ENCODE peak calls at places on chromosomes 13 and 19, in four cellular contexts. L is GM12878, F is K562, Q is HepG2. V is an unnamed sample.

GRCh38 chr13:45136741-45137500 is 16.6 kb downstream of the GTF2F2 start:
- DNase-seq in F (no peak), L (no peak), Q (no peak), V (no peak)

GRCh38 chr19:4456843-4457653 is 546 bp downstream of the UBXN6 start:
- DNase-seq in Q (no peak), L (no peak), F (peak; percentile 91), V (peak; percentile 77)

GRCh38 chr13:97240789-97241734 is 18.9 kb downstream of the MBNL2 start:
- DNase-seq in L (no peak), Q (no peak), F (no peak), V (no peak)

GRCh38 chr19:45008554-45008953 is 7.3 kb downstream of the RELB start:
- DNase-seq in Q (no peak), L (no peak), F (no peak), V (no peak)

GRCh38 chr19:35107541-35107939 is 8.1 kb upstream of the FXYD3 start:
- DNase-seq in Q (peak; percentile 90), L (no peak), F (peak; percentile 80), V (no peak)

GRCh38 chr13:51913421-51914136 is 51.8 kb downstream of the CCDC70 start:
- DNase-seq in F (no peak), Q (no peak), L (no peak), V (no peak)

GRCh38 chr13:25114220-25114619 is 18.3 kb downstream of the PABPC3 start:
- DNase-seq in L (peak; percentile 56), Q (peak; percentile 62), F (peak; percentile 63), V (peak; percentile 60)

GRCh38 chr19:18541258-18541991 is 1.9 kb downstream of the FKBP8 start:
- DNase-seq in F (no peak), L (no peak), Q (no peak), V (no peak)

GRCh38 chr13:47901451-47901850 is 99.6 kb downstream of the SUCLA2 start:
- DNase-seq in L (no peak), F (no peak), Q (no peak), V (no peak)

GRCh38 chr13:20258208-20258962 is 26.3 kb upstream of the GJB6 start:
- DNase-seq in F (no peak), Q (no peak), L (no peak), V (no peak)

GRCh38 chr13:21240586-21240985 is 64.1 kb downstream of the MRPL57 start:
- DNase-seq in F (no peak), L (no peak), Q (no peak), V (no peak)

GRCh38 chr19:13118424-13119193 is 545 bp downstream of the NACC1 start:
- DNase-seq in Q (peak; percentile 50), L (no peak), F (peak; percentile 95), V (peak; percentile 63)

GRCh38 chr19:32053366-32053765 is 292.0 kb upstream of the ZNF507 start:
- DNase-seq in Q (no peak), F (no peak), L (no peak), V (no peak)

GRCh38 chr19:8403820-8404109 is 9.3 kb upstream of the MARCHF2 start:
- DNase-seq in L (no peak), F (no peak), Q (no peak), V (no peak)

GRCh38 chr19:12885749-12886706 is 973 bp downstream of the KLF1 start:
- DNase-seq in L (no peak), F (peak; percentile 89), Q (no peak), V (no peak)

GRCh38 chr19:47110521-47111080 is 3.0 kb downstream of the ZC3H4 start:
- DNase-seq in Q (no peak), L (no peak), F (no peak), V (peak; percentile 4)

GRCh38 chr13:114264886-114265611 is 16.4 kb upstream of the UPF3A start:
- DNase-seq in L (no peak), Q (no peak), F (no peak), V (no peak)

GRCh38 chr13:113275387-113275786 is 21.7 kb upstream of the LAMP1 start:
- DNase-seq in L (no peak), F (peak; percentile 37), Q (peak; percentile 84), V (peak; percentile 39)

GRCh38 chr19:28424662-28425430 is 788.1 kb downstream of the UQCRFS1 start:
- DNase-seq in F (no peak), L (no peak), Q (no peak), V (no peak)

GRCh38 chr13:106284358-106284757 is 251.1 kb downstream of the EFNB2 start:
- DNase-seq in F (no peak), L (no peak), Q (no peak), V (no peak)

GRCh38 chr19:41341669-41342490 is 11.8 kb downstream of the TGFB1 start:
- DNase-seq in L (no peak), F (no peak), Q (no peak), V (no peak)

GRCh38 chr13:45482571-45483173 is 17.9 kb downstream of the COG3 start:
- DNase-seq in Q (no peak), F (no peak), L (no peak), V (no peak)

GRCh38 chr19:2151339-2152229 is at the start of gene AP3D1:
- DNase-seq in Q (peak; percentile 98), L (peak; percentile 98), F (peak; percentile 99), V (peak; percentile 99)

GRCh38 chr19:2150794-2151338 is 500 bp downstream of the AP3D1 start:
- DNase-seq in Q (no peak), L (no peak), F (no peak), V (no peak)

GRCh38 chr19:2148482-2149135 is 2.8 kb downstream of the AP3D1 start:
- DNase-seq in F (no peak), Q (no peak), L (no peak), V (no peak)

GRCh38 chr19:2145831-2146241 is 5.5 kb downstream of the AP3D1 start:
- DNase-seq in F (no peak), L (no peak), Q (no peak), V (no peak)

GRCh38 chr19:2149980-2150793 is 1.2 kb downstream of the AP3D1 start:
- DNase-seq in F (no peak), Q (no peak), L (no peak), V (no peak)
- TF ChIP-seq TARDBP in F (no peak), Q (no peak), L (no peak), V (no peak)

DNA sequence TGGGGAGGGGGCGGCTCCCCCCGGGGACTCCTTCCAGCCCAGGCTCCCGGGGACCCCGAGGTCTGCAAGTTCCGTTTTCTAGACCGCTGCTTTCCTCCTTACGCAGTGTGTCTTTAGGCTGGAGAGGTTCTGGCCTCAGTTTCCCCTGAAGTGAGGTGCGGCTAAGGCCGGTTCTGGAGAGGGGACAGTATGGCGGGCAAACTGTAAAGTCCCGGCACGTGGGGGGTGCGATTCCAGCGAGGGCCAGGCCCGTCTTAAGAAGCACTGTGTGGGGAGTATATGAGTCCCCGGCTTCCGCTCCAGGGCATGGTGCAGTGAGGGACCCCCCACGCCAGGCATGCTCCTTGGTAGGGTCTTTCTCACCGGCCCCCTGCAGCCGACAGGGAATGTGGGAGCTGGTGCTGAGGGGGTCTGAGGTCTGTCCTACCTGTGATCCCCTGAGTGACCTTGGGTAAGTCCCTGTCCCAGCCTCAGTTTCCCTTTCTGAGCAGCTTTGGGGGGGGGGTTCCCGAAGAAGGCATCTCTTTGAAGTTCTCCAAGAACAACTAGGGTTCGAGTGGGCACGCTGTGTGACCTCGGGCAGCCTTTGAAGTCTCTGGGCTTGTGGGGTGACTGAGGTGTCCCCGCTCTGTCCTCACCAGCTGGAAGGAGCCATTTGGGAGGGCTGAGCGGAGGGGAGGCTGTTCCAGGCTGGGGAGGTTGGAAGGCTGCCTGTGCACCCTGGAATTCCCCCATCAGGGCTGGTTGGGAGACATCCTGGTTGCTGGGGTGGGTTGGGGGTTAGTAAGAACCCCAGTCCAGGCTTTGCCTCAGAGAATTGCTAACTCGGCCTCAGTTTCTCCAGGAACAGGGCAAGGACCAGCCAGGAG is 1.4 kb downstream of the NFIC start:
- DNase-seq in F (peak; percentile 50), Q (no peak), L (no peak), V (no peak)
- TF ChIP-seq SP1 in F (no peak), Q (no peak), L (no peak), V (no peak)

DNA sequence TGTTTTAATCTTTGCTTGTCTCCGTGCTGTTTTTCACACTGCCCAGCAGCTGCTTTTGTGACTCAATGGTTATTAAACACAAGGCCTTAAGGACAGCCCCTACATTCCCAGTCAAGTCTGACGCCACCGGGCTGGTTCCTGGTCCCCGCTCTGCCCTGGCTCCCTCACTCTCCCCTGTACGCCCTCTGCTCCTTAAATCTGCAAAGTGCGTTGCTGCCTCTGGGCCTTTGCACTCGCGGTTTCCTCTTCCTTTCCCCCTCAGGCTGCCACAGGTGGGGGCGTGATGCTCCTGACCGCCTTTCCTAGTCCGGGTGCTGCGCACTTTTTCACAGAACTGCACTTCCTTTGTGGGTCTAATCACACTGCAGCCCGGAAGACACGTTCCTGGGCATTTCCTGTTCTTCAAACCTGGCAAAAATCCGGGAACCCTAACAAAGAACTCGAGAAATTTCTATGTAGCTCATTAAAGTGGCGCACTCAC is 25.6 kb downstream of the NOSIP start:
- DNase-seq in L (no peak), Q (no peak), F (no peak), V (no peak)
- TF ChIP-seq TARDBP in L (no peak), Q (no peak), F (no peak), V (no peak)

GRCh38 chr19:3319643-3320353 is 46.6 kb upstream of the NFIC start:
- DNase-seq in L (no peak), Q (no peak), F (no peak), V (no peak)
- TF ChIP-seq SP1 in L (no peak), Q (no peak), F (no peak), V (no peak)

GRCh38 chr13:39538826-39539555 is 64.0 kb downstream of the LHFPL6 start:
- DNase-seq in F (no peak), Q (no peak), L (no peak), V (no peak)
- TF ChIP-seq TARDBP in F (no peak), Q (no peak), L (no peak), V (no peak)

GRCh38 chr13:23134542-23134941 is 46.2 kb upstream of the SGCG start:
- DNase-seq in L (no peak), Q (no peak), F (no peak), V (no peak)
- TF ChIP-seq SP1 in L (no peak), Q (no peak), F (no peak), V (no peak)

GRCh38 chr19:49567722-49568454 is 12.5 kb downstream of the NOSIP start:
- DNase-seq in L (no peak), F (no peak), Q (no peak), V (no peak)
- TF ChIP-seq TARDBP in L (no peak), F (no peak), Q (no peak), V (no peak)

DNA sequence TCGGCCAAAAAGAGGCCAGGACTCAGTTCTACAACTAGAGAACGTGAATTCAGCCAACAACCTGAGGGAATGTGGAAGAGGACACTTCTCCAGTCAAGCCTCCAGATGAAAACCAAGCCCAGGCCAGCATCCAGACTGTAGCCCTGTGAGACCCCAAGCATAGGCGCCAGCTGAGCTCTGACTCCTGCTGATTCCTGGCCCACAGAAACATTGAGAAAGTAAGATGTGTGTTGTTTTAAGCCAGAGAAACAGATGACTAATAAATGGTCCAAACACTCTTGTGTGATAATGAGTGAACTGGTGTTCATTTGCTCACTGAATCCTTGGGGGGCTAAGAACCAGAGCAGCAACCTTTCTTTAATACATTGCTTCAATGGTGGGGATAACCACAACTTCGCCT is 44.9 kb downstream of the SLC7A1 start:
- DNase-seq in L (no peak), F (no peak), Q (no peak), V (no peak)
- TF ChIP-seq SP1 in L (no peak), F (no peak), Q (no peak), V (no peak)

GRCh38 chr13:110317093-110317492 is 10.0 kb downstream of the COL4A2 start:
- DNase-seq in F (no peak), Q (no peak), L (no peak), V (no peak)
- TF ChIP-seq TARDBP in F (no peak), Q (no peak), L (no peak), V (no peak)

GRCh38 chr19:781800-782194 is 15.5 kb upstream of the PTBP1 start:
- DNase-seq in Q (no peak), F (no peak), L (no peak), V (no peak)
- TF ChIP-seq SP1 in Q (no peak), F (no peak), L (no peak), V (no peak)